ENCODE peak calls at places on chromosomes 1 and 21, in seven cellular contexts. One of them, this sample, is unnamed.

GRCh38 chr1:168821434-168821833 is 92.4 kb upstream of the DPT start:
- DNase-seq in BJ: no peak
- DNase-seq in esophagus squamous epithelium: no peak
- DNase-seq in NCI-H187 treated with DMSO at 0.1 percent for 48 hours: no peak
- DNase-seq in H9: no peak
- DNase-seq in progenitor cell of endocrine pancreas: no peak
- DNase-seq in aorta: no peak
- DNase-seq in this sample: no peak

GRCh38 chr1:181128592-181129497 is 40.3 kb downstream of the IER5 start:
- DNase-seq in progenitor cell of endocrine pancreas: no peak
- DNase-seq in H9: peak
- DNase-seq in aorta: peak
- DNase-seq in BJ: no peak
- DNase-seq in esophagus squamous epithelium: no peak
- DNase-seq in NCI-H187 treated with DMSO at 0.1 percent for 48 hours: no peak
- DNase-seq in this sample: no peak

GRCh38 chr1:2228157-2228594 is at the start of gene SKI:
- DNase-seq in aorta: no peak
- DNase-seq in H9: no peak
- DNase-seq in esophagus squamous epithelium: no peak
- DNase-seq in progenitor cell of endocrine pancreas: no peak
- DNase-seq in BJ: no peak
- DNase-seq in NCI-H187 treated with DMSO at 0.1 percent for 48 hours: no peak
- DNase-seq in this sample: no peak

GRCh38 chr1:163168053-163168452 is 34.7 kb downstream of the RGS5 start:
- DNase-seq in H9: no peak
- DNase-seq in aorta: no peak
- DNase-seq in progenitor cell of endocrine pancreas: no peak
- DNase-seq in esophagus squamous epithelium: no peak
- DNase-seq in NCI-H187 treated with DMSO at 0.1 percent for 48 hours: no peak
- DNase-seq in BJ: peak
- DNase-seq in this sample: peak

GRCh38 chr1:221994274-221994698 is 252.4 kb upstream of the DUSP10 start:
- DNase-seq in H9: no peak
- DNase-seq in esophagus squamous epithelium: no peak
- DNase-seq in BJ: no peak
- DNase-seq in aorta: no peak
- DNase-seq in NCI-H187 treated with DMSO at 0.1 percent for 48 hours: no peak
- DNase-seq in progenitor cell of endocrine pancreas: no peak
- DNase-seq in this sample: no peak

GRCh38 chr1:221174598-221174997 is 295.4 kb downstream of the HLX start:
- DNase-seq in progenitor cell of endocrine pancreas: no peak
- DNase-seq in H9: peak
- DNase-seq in aorta: peak
- DNase-seq in NCI-H187 treated with DMSO at 0.1 percent for 48 hours: no peak
- DNase-seq in esophagus squamous epithelium: no peak
- DNase-seq in BJ: no peak
- DNase-seq in this sample: peak

GRCh38 chr1:91015794-91016550 is 5.9 kb downstream of the ZNF644 start:
- DNase-seq in NCI-H187 treated with DMSO at 0.1 percent for 48 hours: no peak
- DNase-seq in progenitor cell of endocrine pancreas: no peak
- DNase-seq in BJ: no peak
- DNase-seq in esophagus squamous epithelium: no peak
- DNase-seq in H9: no peak
- DNase-seq in aorta: no peak
- DNase-seq in this sample: no peak

GRCh38 chr1:39652105-39652504 is 12.7 kb upstream of the HEYL start:
- DNase-seq in H9: no peak
- DNase-seq in NCI-H187 treated with DMSO at 0.1 percent for 48 hours: no peak
- DNase-seq in esophagus squamous epithelium: no peak
- DNase-seq in aorta: peak
- DNase-seq in progenitor cell of endocrine pancreas: no peak
- DNase-seq in BJ: no peak
- DNase-seq in this sample: no peak

GRCh38 chr1:5936621-5937372 is 55.4 kb downstream of the NPHP4 start:
- DNase-seq in BJ: no peak
- DNase-seq in NCI-H187 treated with DMSO at 0.1 percent for 48 hours: no peak
- DNase-seq in H9: peak
- DNase-seq in aorta: no peak
- DNase-seq in progenitor cell of endocrine pancreas: no peak
- DNase-seq in esophagus squamous epithelium: no peak
- DNase-seq in this sample: no peak

GRCh38 chr1:11320153-11320936 is 47.3 kb downstream of the UBIAD1 start:
- DNase-seq in H9: peak
- DNase-seq in aorta: no peak
- DNase-seq in NCI-H187 treated with DMSO at 0.1 percent for 48 hours: no peak
- DNase-seq in esophagus squamous epithelium: no peak
- DNase-seq in BJ: no peak
- DNase-seq in progenitor cell of endocrine pancreas: peak
- DNase-seq in this sample: no peak

GRCh38 chr1:163166886-163167555 is 35.7 kb downstream of the RGS5 start:
- DNase-seq in NCI-H187 treated with DMSO at 0.1 percent for 48 hours: no peak
- DNase-seq in aorta: no peak
- DNase-seq in H9: no peak
- DNase-seq in esophagus squamous epithelium: no peak
- DNase-seq in BJ: no peak
- DNase-seq in progenitor cell of endocrine pancreas: no peak
- DNase-seq in this sample: no peak

GRCh38 chr1:233938476-233938875 is 34.0 kb downstream of the SLC35F3 start:
- DNase-seq in BJ: no peak
- DNase-seq in progenitor cell of endocrine pancreas: no peak
- DNase-seq in aorta: no peak
- DNase-seq in H9: no peak
- DNase-seq in NCI-H187 treated with DMSO at 0.1 percent for 48 hours: no peak
- DNase-seq in esophagus squamous epithelium: no peak
- DNase-seq in this sample: no peak

GRCh38 chr1:147129116-147129873 is 43.0 kb downstream of the PRKAB2 start:
- DNase-seq in NCI-H187 treated with DMSO at 0.1 percent for 48 hours: no peak
- DNase-seq in aorta: no peak
- DNase-seq in progenitor cell of endocrine pancreas: no peak
- DNase-seq in H9: no peak
- DNase-seq in esophagus squamous epithelium: no peak
- DNase-seq in BJ: no peak
- DNase-seq in this sample: no peak

GRCh38 chr1:5481889-5482288 is 510.3 kb downstream of the NPHP4 start:
- DNase-seq in aorta: no peak
- DNase-seq in NCI-H187 treated with DMSO at 0.1 percent for 48 hours: no peak
- DNase-seq in progenitor cell of endocrine pancreas: peak
- DNase-seq in esophagus squamous epithelium: no peak
- DNase-seq in H9: peak
- DNase-seq in BJ: no peak
- DNase-seq in this sample: no peak

GRCh38 chr1:198117267-198117666 is 39.5 kb upstream of the NEK7 start:
- DNase-seq in NCI-H187 treated with DMSO at 0.1 percent for 48 hours: no peak
- DNase-seq in progenitor cell of endocrine pancreas: no peak
- DNase-seq in aorta: no peak
- DNase-seq in BJ: no peak
- DNase-seq in H9: no peak
- DNase-seq in esophagus squamous epithelium: no peak
- DNase-seq in this sample: peak

GRCh38 chr1:43058545-43059360 is 100.1 kb upstream of the SLC2A1 start:
- DNase-seq in H9: peak
- DNase-seq in aorta: peak
- DNase-seq in esophagus squamous epithelium: no peak
- DNase-seq in progenitor cell of endocrine pancreas: no peak
- DNase-seq in BJ: no peak
- DNase-seq in NCI-H187 treated with DMSO at 0.1 percent for 48 hours: no peak
- DNase-seq in this sample: peak

GRCh38 chr21:26148834-26149354 is 21.7 kb downstream of the APP start:
- DNase-seq in BJ: no peak
- DNase-seq in H9: no peak
- DNase-seq in esophagus squamous epithelium: no peak
- DNase-seq in aorta: no peak
- DNase-seq in progenitor cell of endocrine pancreas: no peak
- DNase-seq in NCI-H187 treated with DMSO at 0.1 percent for 48 hours: no peak
- DNase-seq in this sample: peak

GRCh38 chr1:4083171-4084052 is 183.3 kb upstream of the C1orf174 start:
- DNase-seq in BJ: no peak
- DNase-seq in progenitor cell of endocrine pancreas: no peak
- DNase-seq in esophagus squamous epithelium: no peak
- DNase-seq in NCI-H187 treated with DMSO at 0.1 percent for 48 hours: no peak
- DNase-seq in H9: no peak
- DNase-seq in aorta: no peak
- DNase-seq in this sample: no peak

GRCh38 chr1:1429671-1430073 is 5.8 kb upstream of the VWA1 start:
- DNase-seq in NCI-H187 treated with DMSO at 0.1 percent for 48 hours: no peak
- DNase-seq in BJ: no peak
- DNase-seq in aorta: no peak
- DNase-seq in H9: no peak
- DNase-seq in progenitor cell of endocrine pancreas: no peak
- DNase-seq in esophagus squamous epithelium: no peak
- DNase-seq in this sample: peak

GRCh38 chr1:236039736-236040670 is 24.9 kb downstream of the NID1 start:
- DNase-seq in progenitor cell of endocrine pancreas: no peak
- DNase-seq in BJ: peak
- DNase-seq in aorta: no peak
- DNase-seq in esophagus squamous epithelium: no peak
- DNase-seq in NCI-H187 treated with DMSO at 0.1 percent for 48 hours: no peak
- DNase-seq in H9: no peak
- DNase-seq in this sample: no peak

GRCh38 chr21:39373634-39374033 is 24.7 kb upstream of the HMGN1 start:
- DNase-seq in NCI-H187 treated with DMSO at 0.1 percent for 48 hours: no peak
- DNase-seq in progenitor cell of endocrine pancreas: no peak
- DNase-seq in H9: peak
- DNase-seq in esophagus squamous epithelium: no peak
- DNase-seq in BJ: no peak
- DNase-seq in aorta: no peak
- DNase-seq in this sample: peak

GRCh38 chr1:184892116-184892515 is 82.2 kb downstream of the NIBAN1 start:
- DNase-seq in NCI-H187 treated with DMSO at 0.1 percent for 48 hours: no peak
- DNase-seq in BJ: no peak
- DNase-seq in progenitor cell of endocrine pancreas: no peak
- DNase-seq in H9: no peak
- DNase-seq in esophagus squamous epithelium: no peak
- DNase-seq in aorta: no peak
- DNase-seq in this sample: no peak

GRCh38 chr1:25086518-25087079 is 145.7 kb downstream of the SYF2 start:
- DNase-seq in aorta: no peak
- DNase-seq in BJ: no peak
- DNase-seq in NCI-H187 treated with DMSO at 0.1 percent for 48 hours: no peak
- DNase-seq in progenitor cell of endocrine pancreas: no peak
- DNase-seq in H9: no peak
- DNase-seq in esophagus squamous epithelium: no peak
- DNase-seq in this sample: no peak

GRCh38 chr1:96519851-96520281 is 201.7 kb upstream of the PTBP2 start:
- DNase-seq in BJ: no peak
- DNase-seq in H9: peak
- DNase-seq in progenitor cell of endocrine pancreas: no peak
- DNase-seq in aorta: no peak
- DNase-seq in NCI-H187 treated with DMSO at 0.1 percent for 48 hours: no peak
- DNase-seq in esophagus squamous epithelium: no peak
- DNase-seq in this sample: no peak

GRCh38 chr1:225878282-225878681 is 3.9 kb downstream of the TMEM63A start:
- DNase-seq in aorta: peak
- DNase-seq in esophagus squamous epithelium: no peak
- DNase-seq in progenitor cell of endocrine pancreas: no peak
- DNase-seq in H9: no peak
- DNase-seq in NCI-H187 treated with DMSO at 0.1 percent for 48 hours: no peak
- DNase-seq in BJ: no peak
- DNase-seq in this sample: no peak

GRCh38 chr1:234851450-234852438 is 241.8 kb upstream of the IRF2BP2 start:
- DNase-seq in BJ: no peak
- DNase-seq in H9: no peak
- DNase-seq in NCI-H187 treated with DMSO at 0.1 percent for 48 hours: no peak
- DNase-seq in progenitor cell of endocrine pancreas: no peak
- DNase-seq in aorta: peak
- DNase-seq in esophagus squamous epithelium: no peak
- DNase-seq in this sample: peak

GRCh38 chr1:70504176-70504820 is 93.2 kb downstream of the CTH start:
- DNase-seq in esophagus squamous epithelium: no peak
- DNase-seq in NCI-H187 treated with DMSO at 0.1 percent for 48 hours: no peak
- DNase-seq in H9: no peak
- DNase-seq in aorta: no peak
- DNase-seq in progenitor cell of endocrine pancreas: no peak
- DNase-seq in BJ: no peak
- DNase-seq in this sample: peak

GRCh38 chr1:33548721-33549120 is 76.3 kb downstream of the ZSCAN20 start:
- DNase-seq in H9: no peak
- DNase-seq in aorta: no peak
- DNase-seq in NCI-H187 treated with DMSO at 0.1 percent for 48 hours: no peak
- DNase-seq in BJ: no peak
- DNase-seq in progenitor cell of endocrine pancreas: no peak
- DNase-seq in esophagus squamous epithelium: no peak
- DNase-seq in this sample: no peak

GRCh38 chr1:84936116-84936810 is 43.3 kb upstream of the LPAR3 start:
- DNase-seq in BJ: no peak
- DNase-seq in aorta: no peak
- DNase-seq in progenitor cell of endocrine pancreas: no peak
- DNase-seq in H9: no peak
- DNase-seq in NCI-H187 treated with DMSO at 0.1 percent for 48 hours: no peak
- DNase-seq in esophagus squamous epithelium: no peak
- DNase-seq in this sample: peak

GRCh38 chr21:41956926-41957729 is 3.3 kb upstream of the C2CD2 start:
- DNase-seq in aorta: peak
- DNase-seq in NCI-H187 treated with DMSO at 0.1 percent for 48 hours: no peak
- DNase-seq in progenitor cell of endocrine pancreas: no peak
- DNase-seq in esophagus squamous epithelium: no peak
- DNase-seq in H9: no peak
- DNase-seq in BJ: peak
- DNase-seq in this sample: peak

GRCh38 chr1:19463204-19463803 is 22.0 kb downstream of the CAPZB start:
- DNase-seq in aorta: no peak
- DNase-seq in BJ: no peak
- DNase-seq in progenitor cell of endocrine pancreas: no peak
- DNase-seq in NCI-H187 treated with DMSO at 0.1 percent for 48 hours: no peak
- DNase-seq in H9: no peak
- DNase-seq in esophagus squamous epithelium: no peak
- DNase-seq in this sample: no peak

GRCh38 chr1:37031419-37031818 is 2.9 kb downstream of the GRIK3 start:
- DNase-seq in NCI-H187 treated with DMSO at 0.1 percent for 48 hours: no peak
- DNase-seq in H9: no peak
- DNase-seq in esophagus squamous epithelium: no peak
- DNase-seq in aorta: no peak
- DNase-seq in BJ: no peak
- DNase-seq in progenitor cell of endocrine pancreas: no peak
- DNase-seq in this sample: no peak

GRCh38 chr1:212440419-212440818 is 7.7 kb downstream of the NENF start:
- DNase-seq in aorta: no peak
- DNase-seq in H9: no peak
- DNase-seq in NCI-H187 treated with DMSO at 0.1 percent for 48 hours: no peak
- DNase-seq in progenitor cell of endocrine pancreas: no peak
- DNase-seq in esophagus squamous epithelium: no peak
- DNase-seq in BJ: no peak
- DNase-seq in this sample: no peak

GRCh38 chr21:37505963-37506362 is 139.4 kb downstream of the DYRK1A start:
- DNase-seq in progenitor cell of endocrine pancreas: no peak
- DNase-seq in esophagus squamous epithelium: no peak
- DNase-seq in BJ: no peak
- DNase-seq in H9: no peak
- DNase-seq in NCI-H187 treated with DMSO at 0.1 percent for 48 hours: no peak
- DNase-seq in aorta: no peak
- DNase-seq in this sample: no peak

GRCh38 chr1:167105150-167105840 is 11.4 kb downstream of the STYXL2 start:
- DNase-seq in BJ: no peak
- DNase-seq in progenitor cell of endocrine pancreas: no peak
- DNase-seq in H9: no peak
- DNase-seq in esophagus squamous epithelium: no peak
- DNase-seq in aorta: no peak
- DNase-seq in NCI-H187 treated with DMSO at 0.1 percent for 48 hours: no peak
- DNase-seq in this sample: no peak

GRCh38 chr1:209823143-209824041 is 4.4 kb upstream of the UTP25 start:
- DNase-seq in H9: no peak
- DNase-seq in BJ: no peak
- DNase-seq in esophagus squamous epithelium: no peak
- DNase-seq in NCI-H187 treated with DMSO at 0.1 percent for 48 hours: no peak
- DNase-seq in aorta: no peak
- DNase-seq in progenitor cell of endocrine pancreas: no peak
- DNase-seq in this sample: peak

GRCh38 chr1:26289158-26290059 is 9.5 kb downstream of the SH3BGRL3 start:
- DNase-seq in progenitor cell of endocrine pancreas: no peak
- DNase-seq in aorta: peak
- DNase-seq in BJ: no peak
- DNase-seq in NCI-H187 treated with DMSO at 0.1 percent for 48 hours: no peak
- DNase-seq in esophagus squamous epithelium: peak
- DNase-seq in H9: no peak
- DNase-seq in this sample: no peak

GRCh38 chr21:45632165-45632896 is 11.2 kb upstream of the PCBP3 start:
- DNase-seq in progenitor cell of endocrine pancreas: no peak
- DNase-seq in esophagus squamous epithelium: no peak
- DNase-seq in BJ: no peak
- DNase-seq in H9: no peak
- DNase-seq in NCI-H187 treated with DMSO at 0.1 percent for 48 hours: no peak
- DNase-seq in aorta: no peak
- DNase-seq in this sample: no peak